ENCODE peak calls at places on chromosomes 12 and 14, in four cellular contexts. K, M, N and L are unnamed samples.

GRCh38 chr12:26878661-26879119 is 45.7 kb upstream of the ITPR2 start:
- DNase-seq in K (no peak), M (peak; percentile 2), N (peak; percentile 39), L (no peak)

GRCh38 chr14:66216763-66217162 is 269.4 kb upstream of the CCDC196 start:
- DNase-seq in K (no peak), M (no peak), N (no peak), L (no peak)

GRCh38 chr12:15928870-15929571 is 17.9 kb downstream of the DERA start:
- DNase-seq in K (no peak), M (no peak), N (no peak), L (no peak)

GRCh38 chr12:88258396-88258795 is 116.3 kb downstream of the TMTC3 start:
- DNase-seq in K (no peak), M (no peak), N (no peak), L (no peak)

GRCh38 chr12:54028324-54029201 is at the start of gene HOXC6:
- DNase-seq in K (no peak), M (peak; percentile 40), N (no peak), L (no peak)

GRCh38 chr12:132464820-132465219 is 25.1 kb upstream of the FBRSL1 start:
- DNase-seq in K (no peak), M (no peak), N (no peak), L (no peak)

GRCh38 chr12:46342562-46343033 is 30.0 kb downstream of the SLC38A2 start:
- DNase-seq in K (no peak), M (no peak), N (peak; percentile 32), L (no peak)

GRCh38 chr14:105197274-105197673 is 16.2 kb upstream of the NUDT14 start:
- DNase-seq in K (no peak), M (peak; percentile 5), N (no peak), L (no peak)

GRCh38 chr12:120041386-120042231 is 52.6 kb downstream of the BICDL1 start:
- DNase-seq in K (no peak), M (no peak), N (no peak), L (no peak)

GRCh38 chr14:80981156-80981555 is 25.7 kb downstream of the TSHR start:
- DNase-seq in K (no peak), M (no peak), N (no peak), L (no peak)

GRCh38 chr14:72776701-72777255 is 117.1 kb downstream of the DPF3 start:
- DNase-seq in K (no peak), M (no peak), N (peak; percentile 9), L (no peak)

GRCh38 chr12:108914031-108914630 is 34.2 kb downstream of the DAO start:
- DNase-seq in K (no peak), M (peak; percentile 18), N (no peak), L (no peak)

GRCh38 chr14:61347771-61348443 is 26.5 kb downstream of the PRKCH start:
- DNase-seq in K (no peak), M (no peak), N (no peak), L (no peak)

GRCh38 chr14:25464078-25464477 is 414.1 kb upstream of the STXBP6 start:
- DNase-seq in K (no peak), M (no peak), N (no peak), L (no peak)

GRCh38 chr14:60637490-60638452 is 11.5 kb downstream of the SIX1 start:
- DNase-seq in K (no peak), M (no peak), N (no peak), L (no peak)

GRCh38 chr12:31645944-31646343 is 13.5 kb upstream of the ETFBKMT start:
- DNase-seq in K (no peak), M (no peak), N (no peak), L (no peak)

GRCh38 chr14:75361751-75362433 is 65.9 kb upstream of the JDP2 start:
- DNase-seq in K (no peak), M (no peak), N (no peak), L (no peak)

GRCh38 chr14:24277606-24278321 is 6.4 kb upstream of the RABGGTA start:
- DNase-seq in K (no peak), M (peak; percentile 19), N (no peak), L (no peak)

GRCh38 chr12:45273717-45274271 is 57.9 kb downstream of the ANO6 start:
- DNase-seq in K (no peak), M (no peak), N (no peak), L (no peak)

GRCh38 chr14:99604766-99605298 is 825 bp upstream of the CCDC85C start:
- DNase-seq in K (no peak), M (no peak), N (peak; percentile 33), L (peak; percentile 48)

GRCh38 chr14:95136631-95137030 is 20.7 kb downstream of the DICER1 start:
- DNase-seq in K (no peak), M (no peak), N (no peak), L (no peak)

GRCh38 chr14:32980178-32980886 is 41.7 kb downstream of the NPAS3 start:
- DNase-seq in K (no peak), M (no peak), N (no peak), L (no peak)

GRCh38 chr14:106185837-106186233 is 659.5 kb downstream of the TMEM121 start:
- DNase-seq in K (peak; percentile 32), M (no peak), N (peak; percentile 5), L (no peak)

GRCh38 chr12:118055144-118055557 is 5.8 kb downstream of the WSB2 start:
- DNase-seq in K (no peak), M (no peak), N (peak; percentile 84), L (peak; percentile 45)

GRCh38 chr14:55107766-55108554 is 21.1 kb upstream of the LGALS3 start:
- DNase-seq in K (no peak), M (no peak), N (peak; percentile 40), L (no peak)

GRCh38 chr12:6434205-6435180 is 10.3 kb upstream of the CD27 start:
- DNase-seq in K (no peak), M (no peak), N (peak; percentile 73), L (no peak)

GRCh38 chr14:20001863-20002262 is at the start of gene OR4Q2:
- DNase-seq in K (no peak), M (no peak), N (no peak), L (no peak)

GRCh38 chr12:116400671-116401357 is 123.3 kb upstream of the MED13L start:
- DNase-seq in K (no peak), M (no peak), N (no peak), L (no peak)